ENCODE peak calls at places on chromosomes 1 and 21, in five cellular contexts. W is breast epithelium, E is dorsolateral prefrontal cortex, B is A549, J is endodermal cell. N is an unnamed sample.

GRCh38 chr1:3146458-3146857 is 77.5 kb downstream of the PRDM16 start:
- DNase-seq in W (no peak), E (no peak), B (no peak), J (no peak), N (no peak)

GRCh38 chr1:227891223-227891954 is 56.3 kb downstream of the WNT9A start:
- DNase-seq in W (peak; percentile 50), E (peak; percentile 35), B (no peak), J (peak; percentile 47), N (no peak)

GRCh38 chr21:18673789-18674188 is 270.2 kb upstream of the TMPRSS15 start:
- DNase-seq in W (no peak), E (no peak), B (no peak), J (no peak), N (no peak)

GRCh38 chr1:182080040-182080439 is 18.5 kb upstream of the ZNF648 start:
- DNase-seq in W (no peak), E (no peak), B (no peak), J (no peak), N (no peak)

GRCh38 chr1:155322571-155322952 is 1.9 kb downstream of the RUSC1 start:
- DNase-seq in W (no peak), E (peak; percentile 49), B (no peak), J (no peak), N (no peak)

GRCh38 chr1:33281554-33282303 is 25.4 kb downstream of the ZNF362 start:
- DNase-seq in W (peak; percentile 37), E (no peak), B (no peak), J (no peak), N (no peak)

GRCh38 chr1:54404939-54405880 is 984 bp downstream of the SSBP3 start:
- DNase-seq in W (no peak), E (peak; percentile 51), B (no peak), J (peak; percentile 71), N (no peak)

GRCh38 chr1:155008015-155008941 is 5.7 kb downstream of the ZBTB7B start:
- DNase-seq in W (no peak), E (no peak), B (no peak), J (no peak), N (no peak)

GRCh38 chr1:170126691-170127090 is 19.1 kb upstream of the NTMT2 start:
- DNase-seq in W (no peak), E (no peak), B (peak; percentile 3), J (peak; percentile 69), N (peak; percentile 8)

GRCh38 chr21:45524756-45525152 is 17.5 kb downstream of the SLC19A1 start:
- DNase-seq in W (peak; percentile 41), E (no peak), B (no peak), J (peak; percentile 20), N (no peak)

GRCh38 chr1:155872527-155872926 is 13.2 kb downstream of the SYT11 start:
- DNase-seq in W (no peak), E (peak; percentile 50), B (no peak), J (no peak), N (no peak)

GRCh38 chr1:1539310-1540014 is 962 bp downstream of the TMEM240 start:
- DNase-seq in W (no peak), E (no peak), B (no peak), J (peak; percentile 83), N (no peak)
- H3K27ac ChIP-seq in W (peak overlapping the region; percentile 48), E (peak overlapping the region; percentile 82), B (no peak overlapping the region), J (no peak overlapping the region), N (no peak overlapping the region)

GRCh38 chr1:206693029-206693428 is 8.3 kb downstream of the MAPKAPK2 start:
- DNase-seq in W (no peak), E (no peak), B (no peak), J (no peak), N (no peak)
- H3K27ac ChIP-seq in W (peak overlapping the region; percentile 83), E (peak overlapping the region; percentile 55), B (no peak overlapping the region), J (no peak overlapping the region), N (no peak overlapping the region)

GRCh38 chr1:31951276-31951675 is 13.1 kb upstream of the PTP4A2 start:
- DNase-seq in W (no peak), E (no peak), B (no peak), J (no peak), N (no peak)
- H3K27ac ChIP-seq in W (no peak overlapping the region), E (no peak overlapping the region), B (peak overlapping the region; percentile 98), J (no peak overlapping the region), N (no peak overlapping the region)

GRCh38 chr1:150196411-150196810 is 39.5 kb downstream of the ANP32E start:
- DNase-seq in W (no peak), E (no peak), B (no peak), J (no peak), N (no peak)
- H3K27ac ChIP-seq in W (no peak overlapping the region), E (no peak overlapping the region), B (no peak overlapping the region), J (no peak overlapping the region), N (no peak overlapping the region)

GRCh38 chr1:12553963-12554362 is 64.0 kb downstream of the DHRS3 start:
- DNase-seq in W (no peak), E (no peak), B (no peak), J (no peak), N (no peak)
- H3K27ac ChIP-seq in W (peak overlapping the region; percentile 93), E (no peak overlapping the region), B (no peak overlapping the region), J (no peak overlapping the region), N (no peak overlapping the region)

GRCh38 chr1:84428220-84428619 is 29.9 kb downstream of the DNASE2B start:
- DNase-seq in W (no peak), E (no peak), B (no peak), J (no peak), N (no peak)
- H3K27ac ChIP-seq in W (no peak overlapping the region), E (no peak overlapping the region), B (no peak overlapping the region), J (no peak overlapping the region), N (no peak overlapping the region)

DNA sequence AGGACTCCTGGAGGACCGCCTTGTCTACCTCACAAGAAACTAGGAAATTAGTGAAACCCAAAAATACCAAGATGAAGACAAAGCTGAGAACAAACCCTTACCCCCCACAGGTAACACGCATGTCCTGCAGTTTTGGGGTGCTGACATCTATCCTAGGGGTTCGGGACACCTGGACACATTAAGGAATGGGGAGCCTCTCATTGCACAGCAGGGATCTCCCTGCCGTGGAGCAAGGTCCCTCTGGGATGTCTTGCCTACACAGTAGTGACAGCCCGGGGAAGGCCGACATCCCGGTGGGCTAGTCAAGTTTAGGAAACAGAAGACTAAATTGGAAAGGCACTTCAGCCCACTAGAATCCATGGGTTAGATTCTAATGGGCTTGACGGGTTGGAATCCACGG is 44.5 kb downstream of the SIM2 start:
- DNase-seq in W (no peak), E (no peak), B (no peak), J (no peak), N (no peak)
- H3K27ac ChIP-seq in W (no peak overlapping the region), E (no peak overlapping the region), B (no peak overlapping the region), J (no peak overlapping the region), N (no peak overlapping the region)

GRCh38 chr1:201463071-201463552 is 5.9 kb downstream of the PHLDA3 start:
- DNase-seq in W (no peak), E (peak; percentile 78), B (peak; percentile 57), J (peak; percentile 81), N (no peak)

GRCh38 chr1:201460783-201461182 is 8.2 kb downstream of the PHLDA3 start:
- DNase-seq in W (no peak), E (no peak), B (no peak), J (no peak), N (no peak)

GRCh38 chr1:201461193-201461657 is 7.8 kb downstream of the PHLDA3 start:
- DNase-seq in W (no peak), E (no peak), B (peak; percentile 93), J (no peak), N (peak; percentile 99)

GRCh38 chr1:201459775-201460174 is 9.2 kb downstream of the PHLDA3 start:
- DNase-seq in W (no peak), E (no peak), B (no peak), J (no peak), N (no peak)

DNA sequence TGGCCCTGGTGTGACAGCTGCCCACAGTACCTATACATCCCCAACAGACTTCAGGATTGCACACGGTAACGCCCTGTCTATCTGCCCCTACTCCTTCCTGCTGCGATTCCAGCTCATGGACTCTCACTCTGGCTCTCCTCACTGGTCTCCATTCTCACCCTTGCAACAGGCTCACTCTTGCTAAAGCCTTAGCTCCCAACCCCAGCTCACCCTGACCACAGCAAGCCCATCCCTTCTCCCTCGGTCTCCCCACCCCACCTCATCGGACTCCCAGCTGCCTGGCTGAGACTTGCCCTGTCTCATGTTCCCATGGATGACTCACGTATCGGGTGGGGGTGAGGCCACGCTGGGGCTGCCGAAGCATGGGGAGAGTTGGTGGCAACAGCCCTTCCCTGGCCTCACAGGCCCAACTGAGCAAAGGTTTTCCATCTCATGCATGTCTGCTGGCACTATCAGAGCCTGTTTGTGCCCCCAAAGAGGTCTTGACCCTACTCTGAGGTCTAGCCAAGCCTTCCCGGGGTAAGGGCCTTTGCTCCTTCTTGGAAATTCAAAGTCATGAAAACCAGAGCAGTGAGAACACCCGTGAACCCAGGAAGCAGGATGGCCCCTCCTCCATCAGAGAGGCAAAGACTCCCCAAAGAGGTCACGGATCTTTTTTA is 7.1 kb downstream of the PHLDA3 start:
- DNase-seq in W (peak; percentile 81), E (peak; percentile 86), B (peak; percentile 90), J (peak; percentile 57), N (peak; percentile 99)
- H3K27ac ChIP-seq in W (peak overlapping the region; percentile 92), E (peak overlapping the region; percentile 96), B (peak overlapping the region; percentile 98), J (no peak overlapping the region), N (peak overlapping the region; percentile 100)